ENCODE peak calls at places on chromosomes 13 and 19, in four cellular contexts. One of them, this sample, is unnamed.

GRCh38 chr13:33933810-33934209 is 115.9 kb downstream of the RFC3 start:
- DNase-seq in MM.1S: no peak
- DNase-seq in astrocyte of the spinal cord: no peak
- DNase-seq in Peyer's patch: no peak
- DNase-seq in this sample: no peak

GRCh38 chr13:99523838-99524237 is 22.6 kb downstream of the TM9SF2 start:
- DNase-seq in MM.1S: no peak
- DNase-seq in astrocyte of the spinal cord: no peak
- DNase-seq in Peyer's patch: no peak
- DNase-seq in this sample: no peak

GRCh38 chr19:47310819-47311218 is 1.2 kb downstream of the C5AR1 start:
- DNase-seq in MM.1S: no peak
- DNase-seq in astrocyte of the spinal cord: no peak
- DNase-seq in Peyer's patch: no peak
- DNase-seq in this sample: no peak

GRCh38 chr13:33931397-33931987 is 113.5 kb downstream of the RFC3 start:
- DNase-seq in MM.1S: peak
- DNase-seq in astrocyte of the spinal cord: peak
- DNase-seq in Peyer's patch: no peak
- DNase-seq in this sample: peak

GRCh38 chr19:15280048-15280725 is 47.9 kb upstream of the EPHX3 start:
- DNase-seq in MM.1S: no peak
- DNase-seq in astrocyte of the spinal cord: no peak
- DNase-seq in Peyer's patch: no peak
- DNase-seq in this sample: no peak

GRCh38 chr13:97215325-97215724 is 6.8 kb upstream of the MBNL2 start:
- DNase-seq in MM.1S: peak
- DNase-seq in astrocyte of the spinal cord: no peak
- DNase-seq in Peyer's patch: no peak
- DNase-seq in this sample: no peak

GRCh38 chr19:14059093-14059480 is 2.8 kb downstream of the PALM3 start:
- DNase-seq in MM.1S: no peak
- DNase-seq in astrocyte of the spinal cord: no peak
- DNase-seq in Peyer's patch: no peak
- DNase-seq in this sample: no peak

GRCh38 chr13:48072304-48072703 is 22.6 kb downstream of the MED4 start:
- DNase-seq in MM.1S: no peak
- DNase-seq in astrocyte of the spinal cord: no peak
- DNase-seq in Peyer's patch: no peak
- DNase-seq in this sample: no peak

GRCh38 chr19:8233370-8233769 is 24.2 kb downstream of the CERS4 start:
- DNase-seq in MM.1S: no peak
- DNase-seq in astrocyte of the spinal cord: no peak
- DNase-seq in Peyer's patch: no peak
- DNase-seq in this sample: no peak

GRCh38 chr19:33639034-33639681 is 17.4 kb downstream of the CHST8 start:
- DNase-seq in MM.1S: peak
- DNase-seq in astrocyte of the spinal cord: no peak
- DNase-seq in Peyer's patch: no peak
- DNase-seq in this sample: no peak

GRCh38 chr19:58476498-58477015 is 405 bp downstream of the ZNF446 start:
- DNase-seq in MM.1S: no peak
- DNase-seq in astrocyte of the spinal cord: peak
- DNase-seq in Peyer's patch: no peak
- DNase-seq in this sample: no peak

GRCh38 chr19:53906211-53907192 is 2.6 kb upstream of the CACNG7 start:
- DNase-seq in MM.1S: no peak
- DNase-seq in astrocyte of the spinal cord: no peak
- DNase-seq in Peyer's patch: peak
- DNase-seq in this sample: peak

GRCh38 chr13:113840541-113841354 is 23.1 kb downstream of the GAS6 start:
- DNase-seq in MM.1S: no peak
- DNase-seq in astrocyte of the spinal cord: no peak
- DNase-seq in Peyer's patch: no peak
- DNase-seq in this sample: no peak

GRCh38 chr13:50732712-50733111 is 110.8 kb downstream of the DLEU7 start:
- DNase-seq in MM.1S: no peak
- DNase-seq in astrocyte of the spinal cord: peak
- DNase-seq in Peyer's patch: no peak
- DNase-seq in this sample: no peak

GRCh38 chr13:114081761-114082681 is 50.4 kb downstream of the RASA3 start:
- DNase-seq in MM.1S: no peak
- DNase-seq in astrocyte of the spinal cord: no peak
- DNase-seq in Peyer's patch: no peak
- DNase-seq in this sample: no peak

GRCh38 chr13:76596216-76596615 is 290.0 kb downstream of the KCTD12 start:
- DNase-seq in MM.1S: no peak
- DNase-seq in astrocyte of the spinal cord: no peak
- DNase-seq in Peyer's patch: no peak
- DNase-seq in this sample: no peak

DNA sequence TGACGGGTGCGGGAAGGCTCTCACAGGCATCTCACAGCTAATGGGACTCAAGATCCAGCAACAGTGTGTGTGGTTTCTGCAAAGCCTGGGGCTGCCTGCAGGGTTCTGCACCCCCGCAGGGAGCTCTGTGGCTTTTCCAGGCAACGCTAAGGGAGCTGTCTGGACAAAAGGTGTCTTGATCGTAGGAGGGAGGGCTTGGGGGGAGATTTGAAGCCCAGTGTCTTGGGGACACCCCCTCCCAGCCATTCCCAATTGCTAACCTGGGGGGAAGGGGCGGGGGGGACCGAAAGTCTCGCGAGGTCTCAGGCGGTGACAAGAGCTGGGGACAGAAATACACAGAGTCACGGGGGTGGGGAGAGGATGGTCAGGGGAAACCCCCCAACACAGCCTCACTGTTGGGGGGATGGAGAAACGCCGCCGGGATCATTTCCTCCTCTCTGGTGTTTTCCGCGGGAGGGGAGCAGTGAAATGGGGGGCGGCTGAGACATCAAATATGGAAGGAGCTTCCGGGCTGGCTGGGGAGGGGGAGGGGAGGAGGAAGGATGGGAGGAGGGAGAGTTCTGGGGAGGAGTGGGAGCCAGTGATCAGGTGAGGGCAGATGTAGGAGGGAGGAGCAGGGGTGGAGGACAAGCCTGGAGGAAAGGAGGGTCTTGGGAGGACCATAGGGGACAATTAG is 13.3 kb downstream of the KCNC3 start:
- DNase-seq in MM.1S: no peak
- DNase-seq in astrocyte of the spinal cord: peak
- DNase-seq in Peyer's patch: no peak
- DNase-seq in this sample: peak
- TF ChIP-seq CTCF in MM.1S: no peak
- TF ChIP-seq CTCF in astrocyte of the spinal cord: no peak
- TF ChIP-seq CTCF in Peyer's patch: no peak
- TF ChIP-seq CTCF in this sample: peak

DNA sequence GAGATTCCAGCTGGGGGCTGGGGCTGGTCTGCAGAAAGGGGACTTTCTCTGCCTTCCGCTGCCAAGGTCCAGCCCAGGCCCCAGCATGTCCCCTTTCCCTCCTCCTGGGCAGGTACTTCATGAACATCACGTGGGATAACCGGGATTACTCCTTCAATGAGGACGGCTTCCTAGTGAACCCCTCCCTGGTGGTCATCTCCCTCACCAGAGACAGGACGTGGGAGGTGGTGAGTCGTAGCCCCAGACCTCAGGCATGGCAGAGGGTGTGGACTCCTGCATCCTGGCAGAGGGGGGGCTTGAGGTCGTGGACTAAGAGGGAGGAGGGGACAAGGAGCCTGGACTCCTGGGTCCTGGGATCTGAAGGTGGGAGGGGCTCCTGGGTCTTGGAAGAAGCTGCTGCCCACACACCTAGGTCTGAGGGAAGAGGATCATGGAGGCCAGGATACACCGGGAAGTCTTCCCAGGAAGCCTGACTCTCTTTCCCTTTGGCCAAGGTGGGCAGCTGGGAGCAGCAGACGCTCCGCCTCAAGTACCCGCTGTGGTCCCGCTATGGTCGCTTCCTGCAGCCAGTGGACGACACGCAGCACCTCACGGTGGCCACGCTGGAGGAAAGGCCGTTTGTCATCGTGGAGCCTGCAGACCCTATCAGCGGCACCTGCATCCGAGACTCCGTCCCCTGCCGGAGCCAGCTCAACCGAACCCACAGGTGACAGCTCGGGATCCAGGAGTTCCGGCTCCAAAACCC is 20.6 kb downstream of the GRIN2D start:
- DNase-seq in MM.1S: no peak
- DNase-seq in astrocyte of the spinal cord: no peak
- DNase-seq in Peyer's patch: no peak
- DNase-seq in this sample: no peak
- H3K4me3 ChIP-seq in MM.1S: no peak
- H3K4me3 ChIP-seq in astrocyte of the spinal cord: no peak
- H3K4me3 ChIP-seq in Peyer's patch: no peak
- H3K4me3 ChIP-seq in this sample: no peak

GRCh38 chr19:507286-508203 is at the start of gene TPGS1:
- DNase-seq in MM.1S: peak
- DNase-seq in astrocyte of the spinal cord: peak
- DNase-seq in Peyer's patch: peak
- DNase-seq in this sample: peak
- TF ChIP-seq CTCF in MM.1S: no peak
- TF ChIP-seq CTCF in astrocyte of the spinal cord: no peak
- TF ChIP-seq CTCF in Peyer's patch: no peak
- TF ChIP-seq CTCF in this sample: no peak

GRCh38 chr19:43818500-43818899 is 8.6 kb upstream of the ZNF283 start:
- DNase-seq in MM.1S: no peak
- DNase-seq in astrocyte of the spinal cord: no peak
- DNase-seq in Peyer's patch: no peak
- DNase-seq in this sample: no peak

GRCh38 chr19:43814663-43815352 is 12.3 kb upstream of the ZNF283 start:
- DNase-seq in MM.1S: no peak
- DNase-seq in astrocyte of the spinal cord: no peak
- DNase-seq in Peyer's patch: no peak
- DNase-seq in this sample: no peak

GRCh38 chr19:43820861-43821215 is 6.3 kb upstream of the ZNF283 start:
- DNase-seq in MM.1S: no peak
- DNase-seq in astrocyte of the spinal cord: no peak
- DNase-seq in Peyer's patch: no peak
- DNase-seq in this sample: no peak

GRCh38 chr19:43820098-43820860 is 6.8 kb upstream of the ZNF283 start:
- DNase-seq in MM.1S: no peak
- DNase-seq in astrocyte of the spinal cord: peak
- DNase-seq in Peyer's patch: no peak
- DNase-seq in this sample: no peak
- H3K4me3 ChIP-seq in MM.1S: no peak
- H3K4me3 ChIP-seq in astrocyte of the spinal cord: peak
- H3K4me3 ChIP-seq in Peyer's patch: peak
- H3K4me3 ChIP-seq in this sample: peak

GRCh38 chr19:23345838-23346237 is 49.4 kb downstream of the ZNF91 start:
- DNase-seq in MM.1S: no peak
- DNase-seq in astrocyte of the spinal cord: no peak
- DNase-seq in Peyer's patch: no peak
- DNase-seq in this sample: no peak
- TF ChIP-seq CTCF in MM.1S: no peak
- TF ChIP-seq CTCF in astrocyte of the spinal cord: no peak
- TF ChIP-seq CTCF in Peyer's patch: no peak
- TF ChIP-seq CTCF in this sample: no peak

GRCh38 chr19:50821622-50822021 is 2.0 kb downstream of the KLK1 start:
- DNase-seq in MM.1S: no peak
- DNase-seq in astrocyte of the spinal cord: no peak
- DNase-seq in Peyer's patch: no peak
- DNase-seq in this sample: no peak

GRCh38 chr19:50821248-50821612 is 2.4 kb downstream of the KLK1 start:
- DNase-seq in MM.1S: no peak
- DNase-seq in astrocyte of the spinal cord: no peak
- DNase-seq in Peyer's patch: no peak
- DNase-seq in this sample: no peak

GRCh38 chr19:50820086-50820485 is 3.5 kb downstream of the KLK1 start:
- DNase-seq in MM.1S: no peak
- DNase-seq in astrocyte of the spinal cord: no peak
- DNase-seq in Peyer's patch: peak
- DNase-seq in this sample: no peak

GRCh38 chr19:50819636-50820035 is 4.0 kb downstream of the KLK1 start:
- DNase-seq in MM.1S: no peak
- DNase-seq in astrocyte of the spinal cord: no peak
- DNase-seq in Peyer's patch: no peak
- DNase-seq in this sample: no peak

DNA sequence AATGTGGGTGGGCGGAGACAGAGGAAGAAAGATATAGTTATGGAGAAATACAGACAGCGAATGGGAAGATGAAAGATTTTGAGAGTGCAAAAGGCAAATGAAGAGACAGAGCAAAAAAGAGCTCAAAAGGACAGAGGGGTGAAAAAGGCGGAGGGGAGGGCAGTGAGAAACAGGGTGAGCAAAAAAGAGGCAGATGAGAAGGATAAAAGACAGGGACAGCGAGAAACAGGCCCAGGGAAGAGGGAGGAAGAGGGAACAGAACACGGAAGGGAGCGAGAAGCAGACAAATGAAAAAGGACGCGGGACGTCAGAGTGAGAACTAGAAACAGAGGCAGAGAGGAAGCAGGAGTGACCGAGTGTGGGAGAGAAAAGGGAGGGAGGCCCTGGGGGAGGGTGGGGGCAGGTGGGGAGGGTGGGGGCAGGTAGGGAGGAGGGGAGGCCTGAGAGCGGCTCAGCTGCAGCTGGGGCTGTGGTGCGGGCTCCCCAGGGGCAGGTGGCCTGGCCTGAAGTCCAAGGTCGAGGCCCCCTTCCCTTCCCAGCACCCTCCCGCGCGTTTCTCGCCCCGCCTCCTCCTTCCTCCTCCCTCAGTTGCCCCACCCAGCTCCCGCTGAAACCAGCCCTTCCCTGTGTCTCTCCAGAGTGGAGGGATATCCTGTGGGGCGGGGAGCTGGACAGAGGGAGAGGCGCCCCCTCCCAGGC is 2.9 kb downstream of the KLK1 start:
- DNase-seq in MM.1S: no peak
- DNase-seq in astrocyte of the spinal cord: no peak
- DNase-seq in Peyer's patch: peak
- DNase-seq in this sample: peak
- H3K4me3 ChIP-seq in MM.1S: no peak
- H3K4me3 ChIP-seq in astrocyte of the spinal cord: no peak
- H3K4me3 ChIP-seq in Peyer's patch: no peak
- H3K4me3 ChIP-seq in this sample: peak

DNA sequence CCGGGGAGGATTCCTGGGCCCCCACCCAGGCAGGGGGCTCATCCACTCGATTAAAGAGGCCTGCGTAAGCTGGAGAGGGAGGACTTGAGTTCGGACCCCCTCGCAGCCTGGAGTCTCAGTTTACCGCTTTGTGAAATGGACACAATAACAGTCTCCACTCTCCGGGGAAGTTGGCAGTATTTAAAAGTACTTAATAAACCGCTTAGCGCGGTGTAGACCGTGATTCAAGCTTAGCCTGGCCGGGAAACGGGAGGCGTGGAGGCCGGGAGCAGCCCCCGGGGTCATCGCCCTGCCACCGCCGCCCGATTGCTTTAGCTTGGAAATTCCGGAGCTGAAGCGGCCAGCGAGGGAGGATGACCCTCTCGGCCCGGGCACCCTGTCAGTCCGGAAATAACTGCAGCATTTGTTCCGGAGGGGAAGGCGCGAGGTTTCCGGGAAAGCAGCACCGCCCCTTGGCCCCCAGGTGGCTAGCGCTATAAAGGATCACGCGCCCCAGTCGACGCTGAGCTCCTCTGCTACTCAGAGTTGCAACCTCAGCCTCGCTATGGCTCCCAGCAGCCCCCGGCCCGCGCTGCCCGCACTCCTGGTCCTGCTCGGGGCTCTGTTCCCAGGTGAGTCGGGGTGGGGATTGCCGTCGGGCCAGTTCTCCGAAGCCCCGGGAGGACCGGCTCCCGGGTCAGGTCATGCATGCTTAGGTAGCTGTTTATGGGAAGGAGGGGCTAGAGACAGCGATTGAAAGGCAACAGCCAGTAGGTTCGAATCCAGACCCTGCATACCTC is at the start of gene ICAM1:
- DNase-seq in MM.1S: peak
- DNase-seq in astrocyte of the spinal cord: peak
- DNase-seq in Peyer's patch: peak
- DNase-seq in this sample: peak
- TF ChIP-seq CTCF in MM.1S: no peak
- TF ChIP-seq CTCF in astrocyte of the spinal cord: no peak
- TF ChIP-seq CTCF in Peyer's patch: peak
- TF ChIP-seq CTCF in this sample: peak

GRCh38 chr19:5974721-5975387 is 3.1 kb downstream of the RANBP3 start:
- DNase-seq in MM.1S: no peak
- DNase-seq in astrocyte of the spinal cord: no peak
- DNase-seq in Peyer's patch: no peak
- DNase-seq in this sample: no peak
- H3K4me3 ChIP-seq in MM.1S: no peak
- H3K4me3 ChIP-seq in astrocyte of the spinal cord: no peak
- H3K4me3 ChIP-seq in Peyer's patch: no peak
- H3K4me3 ChIP-seq in this sample: no peak

This sample was measured in GM06990.